ENCODE peak calls at places on chromosomes 1 and 21, in four cellular contexts. W is DMS79 treated with DMSO at 0.1 percent for 48 hours; H is effector CD8-positive, alpha-beta T cell; V is brain microvascular endothelial cell. B is an unnamed sample.

GRCh38 chr21:45819478-45820170 is 161.9 kb upstream of the COL6A1 start:
- DNase-seq in W (no peak), H (no peak), V (no peak), B (no peak)

GRCh38 chr21:14620152-14620551 is 74.0 kb upstream of the SAMSN1 start:
- DNase-seq in W (no peak), H (no peak), V (no peak), B (no peak)

GRCh38 chr1:43632135-43632670 is 17.7 kb upstream of the KDM4A start:
- DNase-seq in W (peak; percentile 74), H (no peak), V (no peak), B (no peak)

GRCh38 chr1:69671363-69672010 is 103.8 kb downstream of the LRRC7 start:
- DNase-seq in W (no peak), H (no peak), V (peak; percentile 53), B (no peak)

GRCh38 chr21:44702973-44703730 is 6.2 kb downstream of the KRTAP10-12 start:
- DNase-seq in W (no peak), H (no peak), V (no peak), B (no peak)

GRCh38 chr1:226268421-226269124 is 40.4 kb downstream of the LIN9 start:
- DNase-seq in W (no peak), H (no peak), V (no peak), B (no peak)

GRCh38 chr21:35528109-35529042 is 479.3 kb upstream of the RUNX1 start:
- DNase-seq in W (peak; percentile 34), H (peak; percentile 4), V (peak; percentile 17), B (peak; percentile 32)

GRCh38 chr1:178613271-178613945 is 100.5 kb downstream of the TEX35 start:
- DNase-seq in W (no peak), H (no peak), V (no peak), B (no peak)

GRCh38 chr1:197614916-197615692 is 160.2 kb downstream of the DENND1B start:
- DNase-seq in W (no peak), H (no peak), V (peak; percentile 46), B (peak; percentile 42)

GRCh38 chr1:192632641-192633532 is 3.1 kb upstream of the RGS13 start:
- DNase-seq in W (no peak), H (no peak), V (no peak), B (no peak)

GRCh38 chr1:206419783-206420182 is 50.5 kb upstream of the IKBKE start:
- DNase-seq in W (no peak), H (no peak), V (peak; percentile 6), B (no peak)

GRCh38 chr1:3504151-3504822 is 49.8 kb downstream of the ARHGEF16 start:
- DNase-seq in W (no peak), H (no peak), V (peak; percentile 93), B (peak; percentile 19)

GRCh38 chr1:87796521-87796920 is 467.8 kb downstream of the LMO4 start:
- DNase-seq in W (no peak), H (no peak), V (no peak), B (no peak)

GRCh38 chr1:215807218-215807617 is 240.1 kb downstream of the KCTD3 start:
- DNase-seq in W (no peak), H (no peak), V (no peak), B (no peak)

GRCh38 chr1:33267468-33268205 is 11.3 kb downstream of the ZNF362 start:
- DNase-seq in W (no peak), H (no peak), V (no peak), B (no peak)

B was measured in kidney glomerular epithelial cell.